ENCODE peak calls at places on chromosome 1, in ten cellular contexts. R is activated naive CD4-positive, alpha-beta T cell treated with anti-CD3 and anti-CD28 coated beads, Interleukin-2, amount 10 ng/mL, durations not matched to agents 7 days and 5 days; M is endothelial cell; P is epithelial cell of proximal tubule; V is HT-29; D is adrenal gland; X is stimulated activated CD4-positive, alpha-beta T cell treated with anti-CD3 and anti-CD28 coated beads, Interleukin-2, amount 100 ng/mL, for 24 hours; A is midbrain; I is bronchial epithelial cell; Y is stimulated activated CD8-positive, alpha-beta memory T cell treated with anti-CD3 and anti-CD28 coated beads, Interleukin-4, amount 100 ng/mL, for 48 hours. C is an unnamed sample.

GRCh38 chr1:37423810-37424209 is 50.6 kb upstream of the ZC3H12A start:
- DNase-seq in R (no peak), M (no peak), P (no peak), V (no peak), D (no peak), X (no peak), A (no peak), I (no peak), Y (no peak), C (no peak)

GRCh38 chr1:109840011-109840629 is 70.5 kb upstream of the CSF1 start:
- DNase-seq in R (no peak), M (no peak), P (no peak), V (no peak), D (no peak), X (no peak), A (no peak), I (no peak), Y (no peak), C (no peak)

GRCh38 chr1:156821801-156822200 is 5.2 kb upstream of the SH2D2A start:
- DNase-seq in R (no peak), M (no peak), P (no peak), V (no peak), D (no peak), X (no peak), A (no peak), I (peak), Y (peak), C (no peak)

GRCh38 chr1:233661376-233662159 is 47.7 kb downstream of the KCNK1 start:
- DNase-seq in R (no peak), M (no peak), P (no peak), V (no peak), D (no peak), X (no peak), A (no peak), I (no peak), Y (no peak), C (no peak)

GRCh38 chr1:87335175-87335992 is 6.7 kb downstream of the LMO4 start:
- DNase-seq in R (peak), M (peak), P (no peak), V (peak), D (peak), X (peak), A (peak), I (peak), Y (peak), C (peak)

GRCh38 chr1:29789221-29789909 is 553.0 kb downstream of the PTPRU start:
- DNase-seq in R (no peak), M (no peak), P (peak), V (no peak), D (no peak), X (no peak), A (no peak), I (peak), Y (no peak), C (no peak)

GRCh38 chr1:109785446-109786106 is 21.9 kb upstream of the EPS8L3 start:
- DNase-seq in R (no peak), M (no peak), P (no peak), V (no peak), D (peak), X (no peak), A (no peak), I (no peak), Y (no peak), C (no peak)

GRCh38 chr1:10960406-10960805 is 52.0 kb upstream of the TARDBP start:
- DNase-seq in R (no peak), M (no peak), P (no peak), V (no peak), D (no peak), X (no peak), A (no peak), I (no peak), Y (no peak), C (no peak)

GRCh38 chr1:20344738-20345137 is 54.1 kb downstream of the VWA5B1 start:
- DNase-seq in R (no peak), M (no peak), P (no peak), V (no peak), D (no peak), X (no peak), A (no peak), I (no peak), Y (no peak), C (no peak)

GRCh38 chr1:8015036-8015808 is 10.9 kb downstream of the ERRFI1 start:
- DNase-seq in R (peak), M (peak), P (peak), V (peak), D (peak), X (peak), A (peak), I (peak), Y (peak), C (peak)

GRCh38 chr1:230746617-230747016 is 571 bp upstream of the CAPN9 start:
- DNase-seq in R (no peak), M (no peak), P (no peak), V (peak), D (no peak), X (no peak), A (no peak), I (no peak), Y (no peak), C (no peak)

GRCh38 chr1:234848972-234849641 is 239.1 kb upstream of the IRF2BP2 start:
- DNase-seq in R (no peak), M (no peak), P (peak), V (peak), D (no peak), X (no peak), A (no peak), I (peak), Y (no peak), C (peak)

GRCh38 chr1:196277860-196278259 is 330.4 kb downstream of the KCNT2 start:
- DNase-seq in R (no peak), M (no peak), P (no peak), V (peak), D (no peak), X (no peak), A (no peak), I (no peak), Y (no peak), C (no peak)